ENCODE peak calls at places on chromosomes 1 and 21, in eight cellular contexts. C is hypothalamus; J is fibroblast of mammary gland; N is activated effector memory CD4-positive, alpha-beta T cell treated with Interleukin-2 at 50 U/mL for 16 hours; U is NCI-H1092; F is progenitor cell of endocrine pancreas; X is AG04450; E is stimulated activated CD8-positive, alpha-beta memory T cell treated with anti-CD3 and anti-CD28 coated beads, Interleukin-7, amount 100 ng/mL, for 48 hours. V is an unnamed sample.

GRCh38 chr1:108537976-108538375 is 21.9 kb upstream of the EEIG2 start:
- DNase-seq in U (no peak), X (no peak), E (no peak), N (no peak), J (no peak), F (no peak), C (no peak), V (no peak)

GRCh38 chr1:162185299-162185698 is 115.8 kb downstream of the NOS1AP start:
- DNase-seq in F (no peak), X (no peak), U (no peak), C (no peak), J (peak; percentile 4), E (no peak), N (no peak), V (no peak)

GRCh38 chr1:155961937-155962336 is 16.4 kb downstream of the ARHGEF2 start:
- DNase-seq in C (no peak), J (peak; percentile 99), U (no peak), E (no peak), N (no peak), F (no peak), X (peak; percentile 78), V (no peak)

GRCh38 chr1:238377280-238377919 is 486.7 kb upstream of the ZP4 start:
- DNase-seq in F (no peak), J (no peak), U (no peak), X (no peak), E (no peak), N (no peak), C (no peak), V (no peak)

GRCh38 chr21:39373634-39374033 is 24.7 kb upstream of the HMGN1 start:
- DNase-seq in J (peak; percentile 49), U (peak; percentile 20), X (no peak), N (no peak), C (no peak), F (no peak), E (no peak), V (no peak)

GRCh38 chr1:221439008-221439733 is 302.7 kb downstream of the DUSP10 start:
- DNase-seq in X (peak; percentile 61), F (no peak), C (no peak), J (peak; percentile 93), E (peak; percentile 21), N (peak; percentile 44), U (no peak), V (no peak)

GRCh38 chr1:31643976-31644559 is 608 bp downstream of the PEF1 start:
- DNase-seq in C (no peak), U (no peak), X (no peak), F (no peak), E (no peak), J (no peak), N (no peak), V (no peak)

GRCh38 chr1:203089651-203090045 is 3.8 kb upstream of the MYOG start:
- DNase-seq in E (no peak), U (no peak), C (no peak), J (no peak), F (no peak), X (no peak), N (no peak), V (no peak)

GRCh38 chr1:70528591-70529333 is 117.7 kb downstream of the CTH start:
- DNase-seq in N (no peak), U (peak; percentile 5), X (no peak), F (no peak), E (no peak), C (peak; percentile 2), J (peak; percentile 42), V (no peak)

GRCh38 chr1:97920275-97920831 is 481 bp downstream of the DPYD start:
- DNase-seq in N (no peak), U (no peak), J (peak; percentile 38), E (no peak), F (no peak), C (no peak), X (no peak), V (no peak)

GRCh38 chr21:21163904-21164303 is 165.7 kb downstream of the NCAM2 start:
- DNase-seq in C (no peak), X (peak; percentile 52), F (peak; percentile 15), N (no peak), E (no peak), J (peak; percentile 80), U (peak; percentile 48), V (no peak)

GRCh38 chr1:178537445-178538090 is 24.7 kb downstream of the TEX35 start:
- DNase-seq in J (no peak), C (no peak), X (no peak), N (no peak), U (no peak), E (no peak), F (no peak), V (no peak)

GRCh38 chr1:72777918-72778317 is 495.6 kb upstream of the NEGR1 start:
- DNase-seq in J (no peak), U (no peak), X (no peak), F (no peak), C (no peak), E (no peak), N (no peak), V (no peak)

GRCh38 chr1:108533351-108534083 is 26.4 kb upstream of the EEIG2 start:
- DNase-seq in X (no peak), N (no peak), U (no peak), F (no peak), C (no peak), E (no peak), J (no peak), V (no peak)

GRCh38 chr1:199123615-199124014 is 484.8 kb downstream of the PTPRC start:
- DNase-seq in E (no peak), U (no peak), J (peak; percentile 85), C (no peak), F (no peak), N (no peak), X (peak; percentile 74), V (no peak)

GRCh38 chr1:169367686-169368405 is at the start of the genes BLZF1 and NME7:
- DNase-seq in X (peak; percentile 88), C (peak; percentile 96), N (peak; percentile 98), U (peak; percentile 96), E (peak; percentile 96), F (peak; percentile 83), J (peak; percentile 96), V (peak; percentile 99)

V was measured in NCI-H187 treated with DMSO at 0.1 percent for 48 hours.